ENCODE peak calls at places on chromosomes 2 and 18, in ten cellular contexts. Q is adrenal gland; R is right cardiac atrium; T is coronary artery; B is H7; D is mammary epithelial cell; V is astrocyte; N is effector memory CD4-positive, alpha-beta T cell; K is OCI-LY7; U is Karpas-422. O is an unnamed sample.

GRCh38 chr2:143177081-143177786 is 48.0 kb downstream of the ARHGAP15 start:
- DNase-seq in Q (no peak), R (no peak), T (no peak), B (no peak), D (no peak), V (no peak), N (no peak), K (peak), U (peak), O (no peak)

GRCh38 chr2:2848621-2849443 is 517.8 kb upstream of the MYT1L start:
- DNase-seq in Q (no peak), R (no peak), T (no peak), B (peak), D (no peak), V (no peak), N (no peak), K (no peak), U (no peak), O (no peak)

GRCh38 chr2:8409461-8410260 is 272.2 kb upstream of the ID2 start:
- DNase-seq in Q (no peak), R (no peak), T (no peak), B (no peak), D (no peak), V (no peak), N (no peak), K (no peak), U (no peak), O (no peak)

GRCh38 chr2:17790539-17790938 is 25.7 kb upstream of the MSGN1 start:
- DNase-seq in Q (no peak), R (no peak), T (no peak), B (no peak), D (no peak), V (no peak), N (no peak), K (no peak), U (no peak), O (no peak)

GRCh38 chr2:188380280-188380679 is 88.6 kb downstream of the GULP1 start:
- DNase-seq in Q (no peak), R (no peak), T (no peak), B (no peak), D (no peak), V (no peak), N (no peak), K (no peak), U (no peak), O (no peak)

GRCh38 chr2:172101008-172101706 is 1.5 kb downstream of the DLX2 start:
- DNase-seq in Q (no peak), R (peak), T (no peak), B (peak), D (no peak), V (no peak), N (no peak), K (no peak), U (no peak), O (no peak)

GRCh38 chr2:44946681-44947360 is 5.3 kb downstream of the SIX3 start:
- DNase-seq in Q (no peak), R (no peak), T (no peak), B (no peak), D (no peak), V (no peak), N (no peak), K (no peak), U (no peak), O (no peak)

GRCh38 chr2:44623622-44624351 is 262.0 kb downstream of the CAMKMT start:
- DNase-seq in Q (no peak), R (no peak), T (no peak), B (no peak), D (no peak), V (no peak), N (no peak), K (no peak), U (peak), O (no peak)

GRCh38 chr2:234459401-234460009 is 37.4 kb downstream of the ARL4C start:
- DNase-seq in Q (no peak), R (no peak), T (no peak), B (no peak), D (no peak), V (no peak), N (no peak), K (no peak), U (no peak), O (no peak)

GRCh38 chr2:37466533-37467230 is 122.3 kb downstream of the QPCT start:
- DNase-seq in Q (no peak), R (no peak), T (no peak), B (no peak), D (no peak), V (peak), N (no peak), K (no peak), U (no peak), O (peak)

GRCh38 chr2:222218786-222219185 is 80.0 kb downstream of the PAX3 start:
- DNase-seq in Q (no peak), R (no peak), T (no peak), B (no peak), D (no peak), V (no peak), N (no peak), K (no peak), U (no peak), O (no peak)

GRCh38 chr2:3142210-3142609 is 235.4 kb downstream of the EIPR1 start:
- DNase-seq in Q (no peak), R (no peak), T (no peak), B (no peak), D (no peak), V (no peak), N (no peak), K (no peak), U (no peak), O (no peak)

GRCh38 chr2:173159794-173160463 is 84.3 kb downstream of the MAP3K20 start:
- DNase-seq in Q (peak), R (peak), T (peak), B (peak), D (peak), V (peak), N (no peak), K (no peak), U (no peak), O (peak)

GRCh38 chr2:206158563-206159345 is 490 bp downstream of the NDUFS1 start:
- DNase-seq in Q (no peak), R (no peak), T (no peak), B (peak), D (peak), V (peak), N (no peak), K (no peak), U (no peak), O (peak)

GRCh38 chr2:190478572-190478971 is 56.0 kb downstream of the NEMP2 start:
- DNase-seq in Q (no peak), R (no peak), T (no peak), B (no peak), D (no peak), V (no peak), N (no peak), K (no peak), U (no peak), O (no peak)

GRCh38 chr2:66377832-66378231 is 57.1 kb upstream of the MEIS1 start:
- DNase-seq in Q (no peak), R (no peak), T (no peak), B (no peak), D (no peak), V (no peak), N (no peak), K (no peak), U (no peak), O (no peak)

GRCh38 chr2:174014699-174015070 is 49.5 kb upstream of the SP3 start:
- DNase-seq in Q (no peak), R (peak), T (no peak), B (peak), D (no peak), V (no peak), N (no peak), K (no peak), U (no peak), O (peak)

GRCh38 chr2:141828761-141829160 is 302.1 kb downstream of the LRP1B start:
- DNase-seq in Q (no peak), R (no peak), T (no peak), B (no peak), D (no peak), V (no peak), N (no peak), K (no peak), U (no peak), O (no peak)

GRCh38 chr2:181300600-181301291 is 156.4 kb upstream of the ITGA4 start:
- DNase-seq in Q (no peak), R (no peak), T (no peak), B (no peak), D (no peak), V (no peak), N (peak), K (no peak), U (no peak), O (no peak)

GRCh38 chr18:14189858-14190257 is 57.6 kb upstream of the ZNF519 start:
- DNase-seq in Q (no peak), R (no peak), T (no peak), B (no peak), D (peak), V (peak), N (no peak), K (no peak), U (no peak), O (peak)

GRCh38 chr2:9091819-9092218 is 88.3 kb upstream of the MBOAT2 start:
- DNase-seq in Q (no peak), R (no peak), T (no peak), B (no peak), D (no peak), V (peak), N (no peak), K (no peak), U (no peak), O (no peak)

GRCh38 chr18:9017170-9017899 is 85.2 kb upstream of the NDUFV2 start:
- DNase-seq in Q (peak), R (peak), T (peak), B (peak), D (peak), V (peak), N (no peak), K (peak), U (peak), O (peak)

GRCh38 chr2:71358931-71359671 is 27.5 kb downstream of the ZNF638 start:
- DNase-seq in Q (no peak), R (no peak), T (no peak), B (no peak), D (peak), V (peak), N (no peak), K (no peak), U (no peak), O (peak)

GRCh38 chr2:217902281-217903141 is 100.3 kb downstream of the TNS1 start:
- DNase-seq in Q (peak), R (peak), T (peak), B (no peak), D (peak), V (peak), N (no peak), K (no peak), U (no peak), O (peak)

GRCh38 chr2:39504790-39505335 is 67.8 kb upstream of the MAP4K3 start:
- DNase-seq in Q (no peak), R (no peak), T (no peak), B (no peak), D (no peak), V (peak), N (no peak), K (no peak), U (no peak), O (peak)
- H3K4me3 ChIP-seq in Q (peak), R (no peak), T (peak), B (no peak), D (no peak), V (no peak), N (no peak), K (no peak), U (no peak), O (no peak)

GRCh38 chr2:237207641-237208040 is 122.0 kb downstream of the COPS8 start:
- DNase-seq in Q (peak), R (peak), T (peak), B (no peak), D (no peak), V (peak), N (no peak), K (no peak), U (no peak), O (peak)

GRCh38 chr2:237208373-237209045 is 122.8 kb downstream of the COPS8 start:
- DNase-seq in Q (no peak), R (no peak), T (peak), B (no peak), D (no peak), V (peak), N (no peak), K (no peak), U (no peak), O (peak)

GRCh38 chr2:237209885-237210284 is 124.2 kb downstream of the COPS8 start:
- DNase-seq in Q (no peak), R (no peak), T (no peak), B (no peak), D (no peak), V (no peak), N (no peak), K (no peak), U (no peak), O (peak)

GRCh38 chr2:237210297-237210696 is 124.6 kb downstream of the COPS8 start:
- DNase-seq in Q (no peak), R (no peak), T (peak), B (no peak), D (no peak), V (no peak), N (no peak), K (no peak), U (no peak), O (no peak)

DNA sequence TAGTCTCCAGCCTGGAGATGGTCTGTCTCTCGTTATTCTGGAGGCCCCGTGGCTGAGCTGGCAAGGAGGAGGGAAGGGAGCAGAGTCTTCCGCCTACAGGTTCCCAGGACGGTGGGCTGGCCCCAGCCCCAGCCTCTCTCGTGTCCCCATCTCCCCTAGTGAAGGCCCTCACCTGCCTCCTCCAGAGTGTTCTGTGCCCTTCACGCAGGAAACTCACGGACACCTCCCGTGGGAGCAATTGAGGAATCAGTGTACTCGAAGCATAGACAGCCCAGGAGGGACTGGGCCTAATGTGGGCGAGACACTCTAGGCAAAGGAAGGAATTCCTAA is 123.3 kb downstream of the COPS8 start:
- DNase-seq in Q (no peak), R (no peak), T (peak), B (no peak), D (no peak), V (no peak), N (no peak), K (no peak), U (no peak), O (no peak)
- H3K4me3 ChIP-seq in Q (no peak), R (no peak), T (no peak), B (no peak), D (no peak), V (no peak), N (no peak), K (no peak), U (no peak), O (no peak)

GRCh38 chr18:71040161-71040560 is 751.3 kb downstream of the SOCS6 start:
- DNase-seq in Q (no peak), R (no peak), T (no peak), B (no peak), D (no peak), V (peak), N (no peak), K (no peak), U (no peak), O (no peak)

GRCh38 chr18:71038196-71038595 is 749.4 kb downstream of the SOCS6 start:
- DNase-seq in Q (no peak), R (no peak), T (no peak), B (no peak), D (no peak), V (no peak), N (no peak), K (no peak), U (no peak), O (no peak)

DNA sequence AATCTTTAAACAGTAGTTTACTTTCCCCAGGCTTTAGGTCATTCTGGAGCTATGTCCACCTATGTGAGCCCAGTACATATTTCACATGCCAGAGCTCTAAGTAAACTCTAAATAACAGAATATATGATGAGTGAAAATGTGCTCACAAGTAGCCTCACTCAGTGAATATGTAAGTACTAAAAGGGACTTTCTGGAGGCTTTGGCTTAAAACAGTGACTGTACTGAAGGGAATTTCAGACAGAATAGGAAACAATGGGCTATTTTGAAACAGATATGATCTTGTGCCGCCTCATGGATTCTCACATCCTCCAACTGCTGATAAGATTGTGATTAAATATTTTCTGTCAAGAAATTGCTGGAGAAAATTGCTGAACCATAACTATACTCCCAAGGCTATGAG is 747.9 kb downstream of the SOCS6 start:
- DNase-seq in Q (no peak), R (no peak), T (no peak), B (no peak), D (peak), V (peak), N (no peak), K (no peak), U (no peak), O (no peak)
- H3K4me3 ChIP-seq in Q (no peak), R (no peak), T (no peak), B (no peak), D (no peak), V (no peak), N (no peak), K (no peak), U (no peak), O (no peak)

GRCh38 chr18:76472811-76473210 is 22.2 kb downstream of the ZNF516 start:
- DNase-seq in Q (no peak), R (no peak), T (no peak), B (no peak), D (no peak), V (no peak), N (no peak), K (no peak), U (no peak), O (no peak)
- H3K4me3 ChIP-seq in Q (no peak), R (no peak), T (no peak), B (no peak), D (no peak), V (no peak), N (no peak), K (no peak), U (no peak), O (no peak)

DNA sequence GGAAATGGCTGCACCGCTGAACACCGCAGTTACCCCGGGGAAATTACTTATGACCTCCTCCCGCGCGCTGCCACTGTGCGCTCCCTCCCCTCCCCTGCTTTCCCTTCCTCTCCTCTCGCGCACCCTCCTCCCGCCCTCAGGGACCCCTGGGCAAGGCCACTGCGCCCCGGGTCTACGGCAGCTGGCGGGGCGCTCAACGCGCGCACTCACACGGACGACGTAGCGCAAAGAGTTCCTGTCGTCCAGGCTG is 7.9 kb downstream of the ALPP start:
- DNase-seq in Q (no peak), R (no peak), T (no peak), B (no peak), D (no peak), V (no peak), N (no peak), K (no peak), U (no peak), O (no peak)
- H3K4me3 ChIP-seq in Q (no peak), R (no peak), T (no peak), B (peak), D (no peak), V (peak), N (no peak), K (no peak), U (no peak), O (no peak)

GRCh38 chr2:45342-46130 is 769 bp downstream of the FAM110C start:
- DNase-seq in Q (peak), R (peak), T (no peak), B (peak), D (peak), V (no peak), N (no peak), K (no peak), U (no peak), O (no peak)
- H3K4me3 ChIP-seq in Q (peak), R (peak), T (peak), B (peak), D (peak), V (no peak), N (peak), K (no peak), U (no peak), O (no peak)

DNA sequence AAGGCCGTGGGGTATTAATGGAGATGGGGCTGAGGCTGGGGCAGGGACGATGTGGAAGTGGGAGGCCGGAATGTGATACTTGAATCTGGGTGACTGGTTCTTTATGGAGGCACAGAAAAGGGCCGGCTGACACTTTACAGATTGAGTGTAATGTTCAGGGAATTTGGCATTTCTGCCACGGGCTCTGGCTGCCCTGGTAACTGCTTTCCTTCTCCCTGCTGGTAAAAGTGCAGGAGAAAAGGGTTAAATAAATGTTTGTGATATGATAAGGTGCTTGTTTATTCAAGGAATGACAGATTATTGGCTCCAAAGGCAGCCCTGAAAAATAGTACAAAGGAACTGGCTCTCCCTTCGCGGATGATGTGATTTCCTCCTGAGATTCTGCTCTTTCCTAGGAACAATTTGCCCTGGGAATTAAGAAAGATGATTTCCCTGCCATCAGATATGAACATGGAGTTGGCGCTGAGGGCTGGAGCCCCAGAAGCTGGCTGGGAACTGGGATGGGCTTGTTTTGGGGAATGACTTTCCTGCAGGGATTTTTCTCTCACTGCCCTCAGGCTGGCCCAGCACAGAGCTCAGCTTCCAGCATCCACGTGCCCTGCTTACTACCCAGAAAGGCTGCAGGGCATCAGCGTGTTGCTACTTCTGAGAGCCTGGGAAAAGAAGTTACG is 52.9 kb upstream of the CTAGE1 start:
- DNase-seq in Q (no peak), R (peak), T (no peak), B (no peak), D (no peak), V (peak), N (no peak), K (no peak), U (no peak), O (no peak)
- H3K4me3 ChIP-seq in Q (no peak), R (no peak), T (peak), B (no peak), D (no peak), V (no peak), N (no peak), K (no peak), U (no peak), O (no peak)

O was measured in AG10803.